ENCODE peak calls at places on chromosomes 16 and 17, in seven cellular contexts. One of them, this sample, is unnamed.
A peak's percentile ranks its signal among the peaks of the same experiment; 100 is the strongest.

GRCh38 chr17:73291260-73291801 is 20.5 kb downstream of the CDC42EP4 start:
- DNase-seq in prostate gland: no peak
- DNase-seq in testis: no peak
- DNase-seq in A549: peak; percentile 65
- DNase-seq in heart left ventricle: no peak
- DNase-seq in body of pancreas: peak; percentile 51
- DNase-seq in stomach: peak; percentile 73
- DNase-seq in this sample: peak; percentile 66

GRCh38 chr17:67245694-67246397 is 850 bp upstream of the HELZ start:
- DNase-seq in testis: peak; percentile 26
- DNase-seq in A549: peak; percentile 17
- DNase-seq in prostate gland: peak; percentile 4
- DNase-seq in heart left ventricle: peak; percentile 74
- DNase-seq in body of pancreas: peak; percentile 41
- DNase-seq in stomach: peak; percentile 46
- DNase-seq in this sample: no peak

GRCh38 chr17:73729101-73729500 is 84.9 kb upstream of the SDK2 start:
- DNase-seq in body of pancreas: no peak
- DNase-seq in stomach: no peak
- DNase-seq in heart left ventricle: no peak
- DNase-seq in A549: no peak
- DNase-seq in prostate gland: no peak
- DNase-seq in testis: no peak
- DNase-seq in this sample: no peak

GRCh38 chr17:48153711-48154642 is 46.4 kb downstream of the SNX11 start:
- DNase-seq in prostate gland: no peak
- DNase-seq in testis: no peak
- DNase-seq in body of pancreas: peak; percentile 69
- DNase-seq in stomach: peak; percentile 51
- DNase-seq in A549: peak; percentile 74
- DNase-seq in heart left ventricle: no peak
- DNase-seq in this sample: no peak

GRCh38 chr16:49652441-49653175 is 203.3 kb downstream of the ZNF423 start:
- DNase-seq in testis: no peak
- DNase-seq in stomach: no peak
- DNase-seq in A549: no peak
- DNase-seq in body of pancreas: no peak
- DNase-seq in heart left ventricle: peak; percentile 81
- DNase-seq in prostate gland: no peak
- DNase-seq in this sample: peak; percentile 74

GRCh38 chr16:51155901-51156810 is 5.1 kb upstream of the SALL1 start:
- DNase-seq in stomach: no peak
- DNase-seq in testis: no peak
- DNase-seq in heart left ventricle: no peak
- DNase-seq in prostate gland: no peak
- DNase-seq in A549: peak; percentile 13
- DNase-seq in body of pancreas: no peak
- DNase-seq in this sample: no peak

GRCh38 chr16:51701025-51701424 is 550.0 kb upstream of the SALL1 start:
- DNase-seq in body of pancreas: no peak
- DNase-seq in A549: no peak
- DNase-seq in prostate gland: no peak
- DNase-seq in testis: no peak
- DNase-seq in stomach: no peak
- DNase-seq in heart left ventricle: no peak
- DNase-seq in this sample: no peak

GRCh38 chr17:38724337-38724988 is 5.7 kb upstream of the CISD3 start:
- DNase-seq in stomach: peak; percentile 77
- DNase-seq in prostate gland: no peak
- DNase-seq in body of pancreas: no peak
- DNase-seq in A549: no peak
- DNase-seq in testis: peak; percentile 72
- DNase-seq in heart left ventricle: peak; percentile 84
- DNase-seq in this sample: no peak

GRCh38 chr16:22739077-22739476 is 74.9 kb upstream of the HS3ST2 start:
- DNase-seq in heart left ventricle: no peak
- DNase-seq in A549: no peak
- DNase-seq in testis: no peak
- DNase-seq in stomach: no peak
- DNase-seq in prostate gland: no peak
- DNase-seq in body of pancreas: no peak
- DNase-seq in this sample: no peak

GRCh38 chr16:48318630-48319029 is 66.6 kb downstream of the SIAH1 start:
- DNase-seq in testis: no peak
- DNase-seq in prostate gland: no peak
- DNase-seq in heart left ventricle: no peak
- DNase-seq in stomach: no peak
- DNase-seq in body of pancreas: no peak
- DNase-seq in A549: no peak
- DNase-seq in this sample: no peak

GRCh38 chr17:62650587-62650986 is 23.1 kb downstream of the MRC2 start:
- DNase-seq in A549: no peak
- DNase-seq in prostate gland: no peak
- DNase-seq in body of pancreas: no peak
- DNase-seq in stomach: no peak
- DNase-seq in heart left ventricle: no peak
- DNase-seq in testis: no peak
- DNase-seq in this sample: no peak

GRCh38 chr16:12063435-12063834 is 86.9 kb downstream of the SNX29 start:
- DNase-seq in testis: no peak
- DNase-seq in body of pancreas: no peak
- DNase-seq in stomach: no peak
- DNase-seq in prostate gland: no peak
- DNase-seq in A549: no peak
- DNase-seq in heart left ventricle: no peak
- DNase-seq in this sample: no peak

GRCh38 chr16:63289834-63290460 is 1253.7 kb upstream of the CDH8 start:
- DNase-seq in body of pancreas: peak; percentile 55
- DNase-seq in A549: peak; percentile 48
- DNase-seq in testis: peak; percentile 66
- DNase-seq in prostate gland: no peak
- DNase-seq in heart left ventricle: no peak
- DNase-seq in stomach: peak; percentile 46
- DNase-seq in this sample: no peak

GRCh38 chr16:67016681-67017450 is 12.1 kb upstream of the CBFB start:
- DNase-seq in testis: peak; percentile 13
- DNase-seq in A549: no peak
- DNase-seq in stomach: no peak
- DNase-seq in heart left ventricle: no peak
- DNase-seq in body of pancreas: no peak
- DNase-seq in prostate gland: no peak
- DNase-seq in this sample: no peak

GRCh38 chr17:9386401-9386800 is 189.2 kb downstream of the STX8 start:
- DNase-seq in body of pancreas: no peak
- DNase-seq in prostate gland: no peak
- DNase-seq in A549: no peak
- DNase-seq in stomach: no peak
- DNase-seq in testis: no peak
- DNase-seq in heart left ventricle: no peak
- DNase-seq in this sample: no peak

GRCh38 chr17:66777689-66778225 is 57.2 kb upstream of the CACNG5 start:
- DNase-seq in stomach: no peak
- DNase-seq in body of pancreas: no peak
- DNase-seq in A549: no peak
- DNase-seq in prostate gland: no peak
- DNase-seq in heart left ventricle: no peak
- DNase-seq in testis: no peak
- DNase-seq in this sample: no peak

GRCh38 chr16:51262428-51262827 is 111.4 kb upstream of the SALL1 start:
- DNase-seq in stomach: no peak
- DNase-seq in testis: no peak
- DNase-seq in A549: no peak
- DNase-seq in body of pancreas: no peak
- DNase-seq in heart left ventricle: no peak
- DNase-seq in prostate gland: no peak
- DNase-seq in this sample: no peak

GRCh38 chr17:43713494-43714162 is 45.0 kb downstream of the SOST start:
- DNase-seq in heart left ventricle: peak; percentile 66
- DNase-seq in A549: no peak
- DNase-seq in stomach: no peak
- DNase-seq in testis: no peak
- DNase-seq in body of pancreas: peak; percentile 19
- DNase-seq in prostate gland: no peak
- DNase-seq in this sample: no peak

GRCh38 chr16:55465077-55465896 is 13.7 kb upstream of the MMP2 start:
- DNase-seq in heart left ventricle: peak; percentile 90
- DNase-seq in body of pancreas: peak; percentile 92
- DNase-seq in prostate gland: peak; percentile 88
- DNase-seq in stomach: peak; percentile 94
- DNase-seq in testis: peak; percentile 97
- DNase-seq in A549: peak; percentile 82
- DNase-seq in this sample: peak; percentile 93

GRCh38 chr16:80883159-80883642 is 78.8 kb upstream of the CDYL2 start:
- DNase-seq in prostate gland: peak; percentile 74
- DNase-seq in testis: no peak
- DNase-seq in A549: no peak
- DNase-seq in body of pancreas: peak; percentile 58
- DNase-seq in stomach: peak; percentile 66
- DNase-seq in heart left ventricle: no peak
- DNase-seq in this sample: no peak

GRCh38 chr16:71350821-71351557 is 7.5 kb upstream of the CALB2 start:
- DNase-seq in A549: no peak
- DNase-seq in stomach: no peak
- DNase-seq in prostate gland: no peak
- DNase-seq in heart left ventricle: no peak
- DNase-seq in testis: no peak
- DNase-seq in body of pancreas: no peak
- DNase-seq in this sample: no peak

GRCh38 chr16:87819282-87819681 is 50.0 kb downstream of the SLC7A5 start:
- DNase-seq in body of pancreas: no peak
- DNase-seq in testis: no peak
- DNase-seq in heart left ventricle: no peak
- DNase-seq in stomach: no peak
- DNase-seq in prostate gland: no peak
- DNase-seq in A549: no peak
- DNase-seq in this sample: no peak
- TF ChIP-seq POLR2A in body of pancreas: no peak
- TF ChIP-seq POLR2A in testis: no peak
- TF ChIP-seq POLR2A in heart left ventricle: no peak
- TF ChIP-seq POLR2A in stomach: no peak
- TF ChIP-seq POLR2A in prostate gland: no peak
- TF ChIP-seq POLR2A in A549: no peak
- TF ChIP-seq POLR2A in this sample: no peak

DNA sequence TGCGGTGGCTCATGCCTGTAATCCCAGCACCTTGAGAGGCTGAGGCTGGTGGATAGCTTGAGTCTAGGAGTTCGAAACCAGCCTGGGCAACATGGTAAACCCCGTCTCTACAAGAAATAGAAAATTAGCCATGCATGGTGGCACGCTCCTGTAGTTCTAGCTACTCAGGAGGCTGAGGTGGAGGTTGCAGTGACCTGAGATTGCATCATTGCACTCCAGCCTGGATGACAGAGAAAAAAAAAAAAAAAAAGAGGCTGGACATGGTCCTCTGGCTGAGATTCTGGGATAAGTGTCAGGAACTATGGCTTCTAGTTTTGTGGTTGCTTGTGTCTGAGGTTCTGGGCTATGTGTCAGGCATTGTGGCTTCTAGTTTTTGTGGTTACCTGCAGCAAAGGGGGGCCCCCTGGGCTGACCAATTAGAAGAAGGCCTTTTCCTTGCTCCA is 7.0 kb downstream of the KSR1 start:
- DNase-seq in stomach: no peak
- DNase-seq in body of pancreas: no peak
- DNase-seq in A549: no peak
- DNase-seq in prostate gland: no peak
- DNase-seq in heart left ventricle: no peak
- DNase-seq in testis: no peak
- DNase-seq in this sample: no peak
- H3K4me3 ChIP-seq in stomach: no peak overlapping the region
- H3K4me3 ChIP-seq in body of pancreas: no peak overlapping the region
- H3K4me3 ChIP-seq in A549: no peak overlapping the region
- H3K4me3 ChIP-seq in prostate gland: no peak overlapping the region
- H3K4me3 ChIP-seq in heart left ventricle: no peak overlapping the region
- H3K4me3 ChIP-seq in testis: no peak overlapping the region
- H3K4me3 ChIP-seq in this sample: no peak overlapping the region

DNA sequence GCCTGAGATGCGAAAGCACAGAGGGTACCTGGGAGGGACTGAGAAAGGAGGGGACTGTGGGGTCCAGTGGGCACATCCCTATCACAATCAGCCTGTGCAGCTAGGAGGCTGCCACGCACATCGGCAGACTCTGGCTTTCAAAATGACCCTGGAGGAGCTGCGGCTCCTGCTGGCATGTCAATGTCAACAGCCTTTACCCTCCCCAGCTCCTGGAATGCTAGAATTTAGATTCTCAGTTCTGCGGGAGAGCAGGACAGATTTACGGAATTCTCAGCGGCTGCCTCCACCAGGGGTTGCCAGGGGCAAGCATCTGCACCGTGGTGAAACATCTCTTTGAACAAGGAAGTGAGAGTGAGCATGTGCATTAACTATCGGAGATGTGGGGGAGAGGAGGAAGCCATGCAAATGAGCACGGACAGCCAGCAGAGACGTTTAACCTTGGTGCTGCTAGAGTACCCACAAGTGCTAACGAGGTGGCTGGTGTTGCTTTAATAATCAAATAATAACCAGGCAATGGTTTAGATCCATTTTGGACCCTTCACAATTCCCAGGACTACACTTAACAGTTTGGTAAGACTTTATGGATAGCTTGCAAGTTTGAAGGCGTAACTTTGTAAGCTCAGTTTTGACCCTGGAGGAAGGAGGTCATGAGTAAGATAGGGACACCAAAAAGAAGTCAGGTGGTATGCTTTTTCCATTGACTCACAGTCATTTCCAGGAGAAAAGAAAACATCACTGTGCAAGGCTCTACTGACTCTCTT is 54.1 kb downstream of the XYLT1 start:
- DNase-seq in stomach: no peak
- DNase-seq in heart left ventricle: no peak
- DNase-seq in A549: no peak
- DNase-seq in body of pancreas: peak; percentile 22
- DNase-seq in prostate gland: no peak
- DNase-seq in testis: peak; percentile 34
- DNase-seq in this sample: no peak
- TF ChIP-seq POLR2A in stomach: no peak
- TF ChIP-seq POLR2A in heart left ventricle: no peak
- TF ChIP-seq POLR2A in A549: no peak
- TF ChIP-seq POLR2A in body of pancreas: no peak
- TF ChIP-seq POLR2A in prostate gland: no peak
- TF ChIP-seq POLR2A in testis: no peak
- TF ChIP-seq POLR2A in this sample: no peak

GRCh38 chr16:13393816-13394215 is 492.4 kb downstream of the SHISA9 start:
- DNase-seq in stomach: no peak
- DNase-seq in testis: no peak
- DNase-seq in A549: no peak
- DNase-seq in body of pancreas: no peak
- DNase-seq in heart left ventricle: no peak
- DNase-seq in prostate gland: no peak
- DNase-seq in this sample: no peak

GRCh38 chr16:13391337-13391736 is 489.9 kb downstream of the SHISA9 start:
- DNase-seq in prostate gland: no peak
- DNase-seq in A549: no peak
- DNase-seq in body of pancreas: no peak
- DNase-seq in testis: no peak
- DNase-seq in heart left ventricle: no peak
- DNase-seq in stomach: no peak
- DNase-seq in this sample: no peak

GRCh38 chr16:13392341-13392740 is 490.9 kb downstream of the SHISA9 start:
- DNase-seq in A549: no peak
- DNase-seq in testis: no peak
- DNase-seq in heart left ventricle: no peak
- DNase-seq in prostate gland: no peak
- DNase-seq in stomach: no peak
- DNase-seq in body of pancreas: no peak
- DNase-seq in this sample: no peak

GRCh38 chr16:13390093-13390985 is 488.9 kb downstream of the SHISA9 start:
- DNase-seq in heart left ventricle: no peak
- DNase-seq in testis: no peak
- DNase-seq in prostate gland: no peak
- DNase-seq in A549: no peak
- DNase-seq in stomach: no peak
- DNase-seq in body of pancreas: no peak
- DNase-seq in this sample: no peak

GRCh38 chr16:13390986-13391305 is 489.5 kb downstream of the SHISA9 start:
- DNase-seq in A549: no peak
- DNase-seq in testis: no peak
- DNase-seq in heart left ventricle: no peak
- DNase-seq in stomach: no peak
- DNase-seq in prostate gland: no peak
- DNase-seq in body of pancreas: no peak
- DNase-seq in this sample: no peak
- H3K4me3 ChIP-seq in A549: no peak overlapping the region
- H3K4me3 ChIP-seq in testis: no peak overlapping the region
- H3K4me3 ChIP-seq in heart left ventricle: no peak overlapping the region
- H3K4me3 ChIP-seq in stomach: no peak overlapping the region
- H3K4me3 ChIP-seq in prostate gland: no peak overlapping the region
- H3K4me3 ChIP-seq in body of pancreas: no peak overlapping the region
- H3K4me3 ChIP-seq in this sample: no peak overlapping the region

This sample was measured in ovary.